ENCODE peak calls at places on chromosome 14, in four cellular contexts. One of them, this sample, is unnamed.

GRCh38 chr14:31286456-31287293 is 79.1 kb upstream of the HECTD1 start:
- DNase-seq in EH: no peak
- DNase-seq in effector CD8-positive, alpha-beta T cell: no peak
- DNase-seq in Right ventricle myocardium superior: no peak
- DNase-seq in this sample: no peak

GRCh38 chr14:99749763-99750715 is 43.2 kb upstream of the EML1 start:
- DNase-seq in Right ventricle myocardium superior: peak; percentile 71
- DNase-seq in effector CD8-positive, alpha-beta T cell: no peak
- DNase-seq in EH: no peak
- DNase-seq in this sample: peak; percentile 47

GRCh38 chr14:105060751-105061427 is 4.3 kb downstream of the GPR132 start:
- DNase-seq in EH: no peak
- DNase-seq in Right ventricle myocardium superior: peak; percentile 76
- DNase-seq in effector CD8-positive, alpha-beta T cell: no peak
- DNase-seq in this sample: peak; percentile 78

GRCh38 chr14:67817750-67818438 is 1.5 kb upstream of the ZFYVE26 start:
- DNase-seq in EH: no peak
- DNase-seq in effector CD8-positive, alpha-beta T cell: no peak
- DNase-seq in Right ventricle myocardium superior: no peak
- DNase-seq in this sample: no peak

GRCh38 chr14:58755026-58755929 is 117.5 kb downstream of the DACT1 start:
- DNase-seq in EH: no peak
- DNase-seq in effector CD8-positive, alpha-beta T cell: no peak
- DNase-seq in Right ventricle myocardium superior: no peak
- DNase-seq in this sample: no peak

GRCh38 chr14:70254476-70254961 is 65.8 kb upstream of the SLC8A3 start:
- DNase-seq in effector CD8-positive, alpha-beta T cell: no peak
- DNase-seq in EH: peak; percentile 18
- DNase-seq in Right ventricle myocardium superior: peak; percentile 58
- DNase-seq in this sample: peak; percentile 65

GRCh38 chr14:74491952-74492351 is 1.2 kb downstream of the NPC2 start:
- DNase-seq in EH: peak; percentile 65
- DNase-seq in effector CD8-positive, alpha-beta T cell: no peak
- DNase-seq in Right ventricle myocardium superior: no peak
- DNase-seq in this sample: no peak

GRCh38 chr14:105364100-105364708 is 34.1 kb upstream of the TEX22 start:
- DNase-seq in Right ventricle myocardium superior: no peak
- DNase-seq in EH: peak; percentile 82
- DNase-seq in effector CD8-positive, alpha-beta T cell: peak; percentile 58
- DNase-seq in this sample: peak; percentile 47

GRCh38 chr14:52885230-52885629 is 65.6 kb downstream of the FERMT2 start:
- DNase-seq in EH: peak; percentile 81
- DNase-seq in Right ventricle myocardium superior: no peak
- DNase-seq in effector CD8-positive, alpha-beta T cell: no peak
- DNase-seq in this sample: no peak